ENCODE peak calls at places on chromosomes 7 and 10, in seven cellular contexts. C is ascending aorta, J is tibial artery, Z is kidney, Q is cardiac fibroblast, E is heart left ventricle, M is neural crest cell. V is an unnamed sample.
A peak's percentile ranks its signal among the peaks of the same experiment; 100 is the strongest.

GRCh38 chr10:79073784-79074432 is 5.1 kb downstream of the ZMIZ1 start:
- DNase-seq in C (no peak), J (peak; percentile 69), Z (peak; percentile 87), Q (no peak), E (peak; percentile 75), M (no peak), V (no peak)

GRCh38 chr10:122308487-122309141 is 37.5 kb downstream of the BTBD16 start:
- DNase-seq in C (no peak), J (no peak), Z (no peak), Q (no peak), E (no peak), M (no peak), V (peak; percentile 13)

GRCh38 chr7:83819911-83820310 is 171.0 kb upstream of the SEMA3E start:
- DNase-seq in C (no peak), J (no peak), Z (no peak), Q (no peak), E (no peak), M (no peak), V (no peak)

GRCh38 chr7:20624666-20625385 is 9.4 kb downstream of the ABCB5 start:
- DNase-seq in C (no peak), J (no peak), Z (no peak), Q (no peak), E (no peak), M (no peak), V (no peak)

GRCh38 chr7:92621641-92622429 is 31.6 kb upstream of the FAM133B start:
- DNase-seq in C (no peak), J (no peak), Z (no peak), Q (no peak), E (no peak), M (no peak), V (no peak)

GRCh38 chr7:43658718-43659548 is 70.4 kb downstream of the COA1 start:
- DNase-seq in C (no peak), J (no peak), Z (no peak), Q (peak; percentile 80), E (no peak), M (no peak), V (no peak)

GRCh38 chr10:24824124-24824523 is 100.4 kb upstream of the ARHGAP21 start:
- DNase-seq in C (no peak), J (no peak), Z (no peak), Q (no peak), E (no peak), M (no peak), V (no peak)

GRCh38 chr10:102131286-102132170 is 1.3 kb upstream of the PPRC1 start:
- DNase-seq in C (no peak), J (no peak), Z (no peak), Q (no peak), E (no peak), M (no peak), V (no peak)

GRCh38 chr7:55085511-55086412 is 66.9 kb downstream of the EGFR start:
- DNase-seq in C (no peak), J (no peak), Z (no peak), Q (no peak), E (no peak), M (no peak), V (no peak)

GRCh38 chr7:157278791-157279678 is 57.8 kb upstream of the DNAJB6 start:
- DNase-seq in C (no peak), J (no peak), Z (peak; percentile 85), Q (peak; percentile 39), E (peak; percentile 90), M (no peak), V (no peak)

GRCh38 chr7:50739744-50740455 is 42.8 kb downstream of the GRB10 start:
- DNase-seq in C (no peak), J (no peak), Z (no peak), Q (no peak), E (no peak), M (no peak), V (no peak)

GRCh38 chr7:47253650-47254080 is 328.2 kb downstream of the TNS3 start:
- DNase-seq in C (no peak), J (peak; percentile 62), Z (peak; percentile 84), Q (peak; percentile 63), E (no peak), M (no peak), V (no peak)

GRCh38 chr7:64807731-64808365 is 13.6 kb downstream of the ZNF138 start:
- DNase-seq in C (no peak), J (no peak), Z (no peak), Q (no peak), E (no peak), M (no peak), V (no peak)

GRCh38 chr10:69241575-69241974 is 21.4 kb downstream of the HKDC1 start:
- DNase-seq in C (no peak), J (peak; percentile 57), Z (no peak), Q (peak; percentile 64), E (no peak), M (no peak), V (no peak)

GRCh38 chr7:25032774-25033743 is 53.1 kb upstream of the OSBPL3 start:
- DNase-seq in C (no peak), J (no peak), Z (no peak), Q (no peak), E (no peak), M (no peak), V (no peak)

GRCh38 chr10:119326167-119326566 is 118.8 kb downstream of the GRK5 start:
- DNase-seq in C (no peak), J (no peak), Z (no peak), Q (no peak), E (peak; percentile 51), M (no peak), V (no peak)

GRCh38 chr10:13526952-13527863 is 1.6 kb downstream of the BEND7 start:
- DNase-seq in C (no peak), J (no peak), Z (no peak), Q (peak; percentile 11), E (no peak), M (no peak), V (no peak)

GRCh38 chr10:101663097-101663496 is 31.9 kb downstream of the FBXW4 start:
- DNase-seq in C (no peak), J (no peak), Z (no peak), Q (no peak), E (no peak), M (no peak), V (no peak)

GRCh38 chr10:43231523-43232078 is 35.3 kb downstream of the RASGEF1A start:
- DNase-seq in C (peak; percentile 49), J (peak; percentile 16), Z (peak; percentile 57), Q (no peak), E (peak; percentile 46), M (no peak), V (peak; percentile 79)

DNA sequence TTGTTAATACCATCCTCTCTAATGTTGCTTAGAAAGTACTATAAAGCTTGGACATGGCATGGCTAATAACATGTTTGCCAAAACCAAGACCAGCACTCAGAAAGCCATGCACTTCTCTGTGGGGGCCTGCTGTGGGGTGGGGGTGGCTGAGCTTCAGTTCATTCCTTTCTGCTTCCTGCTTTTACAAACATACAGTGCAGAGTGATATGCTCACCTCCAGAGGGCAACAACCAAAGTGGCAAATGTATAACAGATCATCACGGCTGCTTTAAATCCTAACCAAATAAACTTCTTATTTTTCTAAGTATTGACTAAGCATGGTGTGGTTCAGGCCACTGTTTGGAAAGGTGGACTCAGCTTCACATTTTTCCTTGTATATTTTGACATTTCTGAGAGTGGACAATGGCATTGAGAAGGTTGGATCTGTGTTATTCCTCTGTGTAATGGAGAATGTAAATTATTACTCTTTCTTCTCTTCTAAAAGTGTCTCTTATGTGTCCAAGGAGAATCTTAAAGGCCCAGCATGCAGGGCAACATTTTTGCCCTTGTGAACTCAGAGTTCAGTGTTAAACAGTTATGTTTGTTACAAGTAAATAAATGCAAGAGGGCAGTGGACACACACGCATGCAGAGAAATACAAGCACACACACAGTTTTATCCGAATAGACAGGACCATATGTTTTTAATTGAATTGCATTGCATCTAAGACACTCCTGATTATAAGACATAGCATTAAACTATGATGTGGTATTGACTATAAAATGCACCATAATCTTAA is 186.1 kb downstream of the HERPUD2 start:
- DNase-seq in C (no peak), J (no peak), Z (no peak), Q (no peak), E (no peak), M (no peak), V (no peak)
- TF ChIP-seq CTCF in C (no peak), J (no peak), Z (no peak), Q (no peak), E (no peak), M (no peak), V (no peak)

DNA sequence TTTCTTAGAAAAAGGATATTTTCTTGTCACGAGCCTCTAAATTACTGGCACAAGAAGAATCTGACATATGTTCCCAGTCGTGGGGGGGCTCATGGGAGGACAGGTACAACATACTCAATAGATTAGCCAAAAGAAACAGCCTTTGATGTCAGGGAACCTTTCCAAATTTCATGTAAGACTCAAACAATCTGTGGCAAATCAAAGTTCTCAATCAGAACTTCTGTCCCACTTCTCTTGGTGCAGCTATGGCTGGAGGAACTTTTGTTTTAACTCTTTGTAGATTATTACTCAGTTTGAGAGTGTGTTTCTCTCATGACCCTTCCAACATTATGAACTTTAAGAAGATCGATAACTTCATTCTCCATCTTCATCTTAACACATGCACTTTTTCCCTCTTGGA is 114.3 kb upstream of the ARID5B start:
- DNase-seq in C (no peak), J (no peak), Z (no peak), Q (no peak), E (no peak), M (no peak), V (no peak)
- TF ChIP-seq CTCF in C (no peak), J (no peak), Z (no peak), Q (no peak), E (no peak), M (no peak), V (no peak)

GRCh38 chr10:76436367-76436766 is 1004.9 kb downstream of the LRMDA start:
- DNase-seq in C (no peak), J (no peak), Z (no peak), Q (no peak), E (no peak), M (no peak), V (no peak)

GRCh38 chr10:76433161-76434005 is 1002.0 kb downstream of the LRMDA start:
- DNase-seq in C (no peak), J (no peak), Z (no peak), Q (no peak), E (no peak), M (no peak), V (no peak)

GRCh38 chr10:76432274-76433012 is 1001.0 kb downstream of the LRMDA start:
- DNase-seq in C (peak; percentile 86), J (peak; percentile 72), Z (no peak), Q (peak; percentile 81), E (no peak), M (no peak), V (peak; percentile 90)

GRCh38 chr10:76437011-76437410 is 1005.6 kb downstream of the LRMDA start:
- DNase-seq in C (no peak), J (no peak), Z (no peak), Q (peak; percentile 22), E (no peak), M (no peak), V (no peak)

DNA sequence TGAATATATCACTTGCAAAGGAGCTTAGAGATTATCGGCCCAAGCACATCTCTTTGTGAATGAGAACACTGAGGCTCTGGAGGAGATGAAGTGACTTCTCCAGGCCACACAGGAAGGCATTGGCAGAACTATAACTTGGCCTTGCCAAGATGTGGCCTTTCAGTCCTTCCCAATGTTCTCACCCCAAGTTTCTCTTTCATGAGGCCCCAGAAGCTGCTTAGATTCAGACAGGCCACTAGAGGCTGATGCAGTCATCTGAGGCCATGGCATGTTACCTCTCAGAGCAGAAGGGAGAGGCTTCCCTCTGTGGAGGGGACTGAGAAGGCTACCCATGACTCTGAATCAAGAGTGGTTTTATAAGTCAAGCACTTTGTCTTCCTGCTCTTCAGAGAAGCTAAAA is 1003.7 kb downstream of the LRMDA start:
- DNase-seq in C (no peak), J (no peak), Z (no peak), Q (no peak), E (no peak), M (no peak), V (no peak)
- TF ChIP-seq CTCF in C (no peak), J (no peak), Z (no peak), Q (peak; percentile 12), E (peak; percentile 13), M (no peak), V (no peak)

GRCh38 chr7:123876557-123877256 is 31.7 kb downstream of the HYAL4 start:
- DNase-seq in C (no peak), J (no peak), Z (no peak), Q (no peak), E (no peak), M (no peak), V (no peak)
- TF ChIP-seq CTCF in C (no peak), J (no peak), Z (no peak), Q (no peak), E (no peak), M (no peak), V (no peak)